ENCODE peak calls at places on chromosomes 12 and 14, in four cellular contexts. C, Q, X and S are unnamed samples.

GRCh38 chr12:76890407-76891143 is 11.8 kb upstream of the CSRP2 start:
- DNase-seq in C (no peak), Q (no peak), X (no peak), S (no peak)

GRCh38 chr12:13799574-13799973 is 181.8 kb downstream of the GRIN2B start:
- DNase-seq in C (no peak), Q (no peak), X (no peak), S (no peak)

GRCh38 chr12:48999371-49000131 is at the start of gene DDN:
- DNase-seq in C (no peak), Q (no peak), X (peak), S (peak)

GRCh38 chr14:105853089-105853906 is 326.9 kb downstream of the TMEM121 start:
- DNase-seq in C (no peak), Q (no peak), X (no peak), S (no peak)

GRCh38 chr12:8037046-8037663 is 4.6 kb downstream of the FOXJ2 start:
- DNase-seq in C (no peak), Q (no peak), X (no peak), S (no peak)

GRCh38 chr12:39581592-39581991 is 38.0 kb downstream of the ABCD2 start:
- DNase-seq in C (no peak), Q (no peak), X (no peak), S (no peak)

GRCh38 chr12:126953365-126953889 is 1313.5 kb upstream of the TMEM132C start:
- DNase-seq in C (no peak), Q (no peak), X (no peak), S (no peak)

GRCh38 chr12:113818278-113818677 is 147.8 kb downstream of the RBM19 start:
- DNase-seq in C (no peak), Q (no peak), X (peak), S (no peak)

GRCh38 chr12:27577688-27578087 is 53.7 kb downstream of the PPFIBP1 start:
- DNase-seq in C (no peak), Q (no peak), X (no peak), S (no peak)

GRCh38 chr14:24274101-24274543 is 2.7 kb upstream of the RABGGTA start:
- DNase-seq in C (no peak), Q (no peak), X (peak), S (no peak)

GRCh38 chr12:108750471-108751402 is 19.4 kb upstream of the CORO1C start:
- DNase-seq in C (no peak), Q (no peak), X (no peak), S (no peak)

GRCh38 chr12:116092776-116093175 is 184.7 kb downstream of the MED13L start:
- DNase-seq in C (no peak), Q (no peak), X (no peak), S (no peak)

GRCh38 chr14:100827140-100827517 is 1.2 kb downstream of the MEG3 start:
- DNase-seq in C (no peak), Q (no peak), X (peak), S (no peak)

GRCh38 chr12:88763536-88764100 is 183.3 kb upstream of the KITLG start:
- DNase-seq in C (no peak), Q (no peak), X (no peak), S (no peak)

GRCh38 chr14:106691601-106692291 is 1165.4 kb downstream of the TMEM121 start:
- DNase-seq in C (no peak), Q (no peak), X (no peak), S (no peak)

GRCh38 chr14:48805315-48805714 is 780.9 kb downstream of the RPS29 start:
- DNase-seq in C (no peak), Q (no peak), X (no peak), S (no peak)

GRCh38 chr12:2682301-2683282 is 112.2 kb upstream of the FKBP4 start:
- DNase-seq in C (peak), Q (no peak), X (peak), S (peak)

GRCh38 chr14:98799891-98800290 is 472.1 kb downstream of the BCL11B start:
- DNase-seq in C (no peak), Q (no peak), X (no peak), S (no peak)

GRCh38 chr12:3896851-3897351 is 23.7 kb upstream of the PARP11 start:
- DNase-seq in C (no peak), Q (no peak), X (no peak), S (no peak)

GRCh38 chr12:42946776-42947435 is 357.4 kb upstream of the PRICKLE1 start:
- DNase-seq in C (no peak), Q (no peak), X (no peak), S (no peak)

DNA sequence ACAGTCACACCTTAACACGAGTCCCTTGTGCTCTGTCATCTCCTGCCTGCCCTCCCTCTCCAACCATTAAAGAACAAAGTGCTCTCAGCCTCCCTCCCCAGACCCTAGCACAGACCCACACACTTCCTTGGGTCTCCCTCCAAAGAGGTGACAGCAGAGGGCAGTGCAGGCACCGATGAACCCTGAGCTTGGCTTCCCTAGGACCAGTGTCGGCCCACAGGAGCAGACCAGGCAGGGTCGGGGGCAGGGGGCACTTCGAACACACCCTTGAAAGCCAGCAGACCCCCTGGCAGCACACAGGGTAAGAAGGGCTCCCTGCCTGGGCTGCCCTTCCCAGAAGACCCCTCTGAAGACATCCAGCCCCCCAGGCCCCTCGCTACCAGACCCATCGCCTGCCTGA is 7.0 kb downstream of the CDK2AP1 start:
- DNase-seq in C (no peak), Q (no peak), X (no peak), S (peak)
- TF ChIP-seq CTCF in C (no peak), Q (no peak), X (no peak), S (no peak)

GRCh38 chr14:69153848-69154208 is 909 bp upstream of the DCAF5 start:
- DNase-seq in C (no peak), Q (no peak), X (no peak), S (peak)

GRCh38 chr14:69152181-69152943 is 557 bp downstream of the DCAF5 start:
- DNase-seq in C (no peak), Q (no peak), X (no peak), S (peak)

GRCh38 chr14:69156224-69156623 is 3.3 kb upstream of the DCAF5 start:
- DNase-seq in C (no peak), Q (no peak), X (no peak), S (no peak)

GRCh38 chr14:69152944-69153847 is at the start of gene DCAF5:
- DNase-seq in C (peak), Q (peak), X (peak), S (peak)

GRCh38 chr14:69154779-69155178 is 1.9 kb upstream of the DCAF5 start:
- DNase-seq in C (peak), Q (no peak), X (no peak), S (no peak)
- TF ChIP-seq CTCF in C (no peak), Q (no peak), X (no peak), S (no peak)

GRCh38 chr14:51093371-51094281 is 1.3 kb downstream of the TRIM9 start:
- DNase-seq in C (peak), Q (no peak), X (no peak), S (peak)
- TF ChIP-seq CTCF in C (peak), Q (peak), X (no peak), S (peak)

DNA sequence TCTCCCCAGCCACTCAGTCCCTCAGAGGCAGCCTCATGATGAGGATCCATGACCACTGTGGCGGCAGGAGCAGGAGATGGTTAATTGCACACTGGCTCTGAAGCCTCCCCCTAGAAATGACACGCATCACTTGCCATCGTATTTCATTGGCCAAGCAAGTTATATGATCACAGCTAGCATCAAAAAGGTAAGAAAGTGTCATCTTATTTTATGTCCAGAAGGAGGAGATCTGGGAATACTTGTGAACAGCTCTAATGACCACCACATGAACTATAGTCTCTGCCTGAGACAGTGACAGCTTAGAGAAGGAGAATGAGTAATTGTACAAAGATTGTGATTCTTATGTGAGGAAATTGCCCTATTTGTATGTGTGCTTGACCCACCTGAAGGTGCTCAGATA is 363.4 kb downstream of the NUAK1 start:
- DNase-seq in C (no peak), Q (no peak), X (peak), S (no peak)
- TF ChIP-seq CTCF in C (no peak), Q (no peak), X (peak), S (no peak)

GRCh38 chr12:93894391-93895095 is 217.4 kb downstream of the CRADD start:
- DNase-seq in C (no peak), Q (no peak), X (peak), S (peak)

GRCh38 chr12:93896962-93897361 is 219.8 kb downstream of the CRADD start:
- DNase-seq in C (no peak), Q (no peak), X (no peak), S (no peak)

GRCh38 chr12:93892431-93893210 is 215.4 kb downstream of the CRADD start:
- DNase-seq in C (no peak), Q (no peak), X (no peak), S (peak)

GRCh38 chr12:93896427-93896826 is 219.3 kb downstream of the CRADD start:
- DNase-seq in C (peak), Q (no peak), X (peak), S (no peak)

DNA sequence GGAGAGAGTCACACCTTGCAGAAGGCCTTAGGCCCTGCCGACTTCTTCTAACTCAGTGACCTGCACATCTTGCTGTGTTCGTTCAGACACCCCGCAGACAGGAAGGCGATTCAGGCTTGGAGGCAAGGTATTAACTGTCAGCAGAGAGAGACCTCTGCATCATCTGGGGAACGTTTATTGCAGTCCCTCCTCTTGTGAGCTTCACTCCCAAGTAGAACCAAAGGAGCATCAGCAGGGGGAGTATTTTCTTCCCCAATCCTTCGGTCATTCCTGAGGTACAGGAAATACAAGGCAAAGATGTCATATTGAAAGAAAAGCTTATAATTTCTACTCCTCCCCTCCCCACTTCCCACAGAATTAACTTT is 217.9 kb downstream of the CRADD start:
- DNase-seq in C (no peak), Q (no peak), X (peak), S (no peak)
- TF ChIP-seq CTCF in C (no peak), Q (peak), X (no peak), S (no peak)

GRCh38 chr12:50057000-50057841 is at the start of gene ASIC1:
- DNase-seq in C (peak), Q (no peak), X (peak), S (peak)
- TF ChIP-seq CTCF in C (no peak), Q (no peak), X (no peak), S (no peak)

DNA sequence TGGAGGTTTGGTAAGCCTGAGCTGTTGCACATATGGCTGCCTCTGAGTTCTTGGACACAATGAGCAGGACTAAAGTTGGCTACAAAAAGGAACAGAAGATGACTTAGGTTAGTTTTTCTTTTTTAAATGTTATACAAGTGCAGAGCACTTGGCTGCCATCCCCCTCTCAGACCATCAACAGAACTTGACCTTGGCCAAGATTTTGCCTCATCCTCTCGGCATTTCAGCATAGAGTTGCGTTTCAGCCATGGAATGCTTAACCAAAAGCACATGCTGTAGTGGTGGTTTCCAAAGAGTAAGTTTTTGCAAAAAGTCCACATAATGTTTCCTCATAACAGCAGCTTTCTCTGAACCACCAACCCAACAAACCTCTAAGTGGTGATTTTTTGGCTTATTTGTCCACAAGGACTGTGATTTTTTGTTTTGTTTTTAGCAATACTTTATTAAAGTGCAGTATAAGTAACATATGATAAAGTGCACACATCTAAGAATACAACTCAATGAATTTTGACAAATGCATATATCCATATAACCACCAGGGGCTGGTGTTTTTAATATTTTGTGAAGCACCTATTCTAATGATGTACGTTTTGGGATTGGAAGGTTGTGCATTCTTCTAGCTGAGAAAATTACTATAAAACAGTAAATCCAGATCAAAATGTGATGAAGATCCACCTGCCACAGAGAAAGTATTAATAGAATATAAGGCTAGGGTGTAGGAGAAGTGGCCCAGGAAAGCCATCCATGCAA is 12.1 kb upstream of the GALNT16 start:
- DNase-seq in C (no peak), Q (peak), X (peak), S (no peak)
- TF ChIP-seq CTCF in C (no peak), Q (peak), X (peak), S (peak)

DNA sequence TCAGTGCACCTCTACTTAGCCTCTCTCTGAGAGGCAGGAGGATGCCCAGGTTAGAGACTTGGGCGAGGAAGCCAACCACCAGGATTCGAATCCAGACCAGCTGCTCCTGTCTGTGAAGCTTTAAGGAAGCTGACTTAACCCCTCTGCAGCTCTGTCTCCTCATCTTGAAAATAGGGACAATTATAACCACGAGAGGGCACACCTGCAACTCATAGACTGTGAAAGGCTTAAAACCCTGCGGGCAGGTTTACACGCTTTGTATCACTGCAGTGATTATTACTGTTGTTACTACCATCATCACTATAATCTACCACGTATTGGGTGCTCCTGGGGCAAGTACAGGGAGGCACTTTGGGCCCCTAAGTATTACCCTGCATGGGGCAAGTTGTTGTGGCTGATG is 379.8 kb downstream of the VRK1 start:
- DNase-seq in C (peak), Q (no peak), X (no peak), S (no peak)
- TF ChIP-seq CTCF in C (peak), Q (no peak), X (no peak), S (no peak)

GRCh38 chr12:121889267-121889624 is 656 bp downstream of the PSMD9 start:
- DNase-seq in C (no peak), Q (no peak), X (no peak), S (no peak)

GRCh38 chr12:121898287-121898686 is 9.7 kb downstream of the PSMD9 start:
- DNase-seq in C (no peak), Q (no peak), X (no peak), S (no peak)

GRCh38 chr12:121893901-121894540 is 5.4 kb downstream of the PSMD9 start:
- DNase-seq in C (peak), Q (no peak), X (peak), S (no peak)

GRCh38 chr12:121892673-121893561 is 4.3 kb downstream of the PSMD9 start:
- DNase-seq in C (no peak), Q (no peak), X (peak), S (no peak)

GRCh38 chr12:121894633-121895032 is 6.0 kb downstream of the PSMD9 start:
- DNase-seq in C (peak), Q (no peak), X (peak), S (peak)
- TF ChIP-seq CTCF in C (peak), Q (no peak), X (peak), S (no peak)

GRCh38 chr12:51534216-51534615 is 56.8 kb upstream of the SCN8A start:
- DNase-seq in C (no peak), Q (no peak), X (no peak), S (peak)

GRCh38 chr12:51533799-51534198 is 57.2 kb upstream of the SCN8A start:
- DNase-seq in C (no peak), Q (no peak), X (peak), S (no peak)

GRCh38 chr12:51538149-51538548 is 52.9 kb upstream of the SCN8A start:
- DNase-seq in C (no peak), Q (no peak), X (no peak), S (no peak)

GRCh38 chr12:51534675-51535074 is 56.4 kb upstream of the SCN8A start:
- DNase-seq in C (no peak), Q (no peak), X (no peak), S (no peak)

GRCh38 chr12:51536159-51536558 is 54.9 kb upstream of the SCN8A start:
- DNase-seq in C (peak), Q (no peak), X (peak), S (no peak)
- TF ChIP-seq CTCF in C (no peak), Q (peak), X (peak), S (no peak)